ENCODE peak calls at places on chromosomes 5 and 9, in four cellular contexts. W is CD8-positive, alpha-beta T cell; U is A549; C is tibial nerve. E is an unnamed sample.

GRCh38 chr5:31916327-31916726 is 257.8 kb downstream of the GOLPH3 start:
- DNase-seq in U (no peak), C (no peak), W (no peak), E (no peak)

GRCh38 chr9:97807681-97808080 is 45.3 kb upstream of the FOXE1 start:
- DNase-seq in U (no peak), C (no peak), W (no peak), E (no peak)

GRCh38 chr5:42274913-42275312 is 148.3 kb upstream of the GHR start:
- DNase-seq in C (no peak), W (no peak), U (no peak), E (no peak)

GRCh38 chr9:134283111-134283515 is 43.1 kb upstream of the RXRA start:
- DNase-seq in C (peak), U (no peak), W (no peak), E (no peak)

GRCh38 chr5:64333891-64334290 is 168.2 kb downstream of the RNF180 start:
- DNase-seq in U (no peak), W (no peak), C (no peak), E (no peak)

GRCh38 chr5:142657446-142657845 is 28.4 kb downstream of the FGF1 start:
- DNase-seq in U (no peak), C (no peak), W (no peak), E (no peak)

GRCh38 chr5:140855772-140856674 is at the start of gene PCDHA10:
- DNase-seq in C (no peak), W (no peak), U (peak), E (no peak)

GRCh38 chr9:93865245-93865644 is 89.9 kb downstream of the BARX1 start:
- DNase-seq in U (no peak), C (no peak), W (no peak), E (no peak)

GRCh38 chr9:70229579-70229978 is 29.2 kb upstream of the SMC5 start:
- DNase-seq in U (peak), W (no peak), C (no peak), E (no peak)

GRCh38 chr5:763397-763796 is 21.1 kb downstream of the ZDHHC11B start:
- DNase-seq in C (no peak), U (no peak), W (no peak), E (no peak)

GRCh38 chr9:72537671-72538070 is 16.3 kb downstream of the TMC1 start:
- DNase-seq in C (no peak), U (no peak), W (no peak), E (no peak)

GRCh38 chr5:33494476-33494875 is 53.7 kb downstream of the TARS1 start:
- DNase-seq in U (no peak), C (no peak), W (no peak), E (no peak)

GRCh38 chr9:84076359-84076758 is 95.8 kb downstream of the RMI1 start:
- DNase-seq in U (no peak), C (no peak), W (no peak), E (no peak)